ENCODE peak calls at places on chromosomes 7 and 10, in seven cellular contexts. K is aorta, P is OCI-LY7, U is stomach, F is K562, J is left ventricle myocardium inferior, H is psoas muscle. X is an unnamed sample. For H3K4me1 and H3K9me3, the result is how much of the 10 kb centered on the place peaks cover.

GRCh38 chr7:38398725-38399321 is 125.4 kb upstream of the TARP start:
- DNase-seq in P (peak), K (peak), J (peak), F (peak), U (peak), H (peak), X (peak)

GRCh38 chr7:20116869-20117268 is 100.3 kb downstream of the MACC1 start:
- DNase-seq in P (no peak), F (no peak), J (no peak), U (no peak), K (no peak), H (no peak), X (no peak)

GRCh38 chr7:80943342-80943741 is 24.5 kb upstream of the SEMA3C start:
- DNase-seq in F (no peak), H (no peak), J (no peak), K (no peak), U (no peak), P (no peak), X (no peak)

GRCh38 chr10:3372284-3372683 is 199.7 kb upstream of the PITRM1 start:
- DNase-seq in J (no peak), P (no peak), H (no peak), K (no peak), F (no peak), U (no peak), X (no peak)

GRCh38 chr10:123287594-123288247 is 133.5 kb downstream of the BUB3 start:
- DNase-seq in P (no peak), U (no peak), K (no peak), F (no peak), H (no peak), J (no peak), X (peak)

GRCh38 chr10:130510755-130511154 is 374.6 kb downstream of the GLRX3 start:
- DNase-seq in F (no peak), J (no peak), U (no peak), P (no peak), K (no peak), H (no peak), X (no peak)

GRCh38 chr7:104679085-104679484 is 334.9 kb upstream of the KMT2E start:
- DNase-seq in K (no peak), U (no peak), J (no peak), H (no peak), P (no peak), F (no peak), X (no peak)

GRCh38 chr7:25847331-25848070 is 304.5 kb upstream of the NFE2L3 start:
- DNase-seq in P (no peak), J (no peak), F (no peak), U (no peak), H (no peak), K (no peak), X (no peak)

GRCh38 chr10:124270940-124271339 is 147.8 kb downstream of the OAT start:
- DNase-seq in J (no peak), H (no peak), F (no peak), P (no peak), U (no peak), K (peak), X (no peak)

GRCh38 chr10:80530251-80530650 is 7.5 kb upstream of the SH2D4B start:
- DNase-seq in K (no peak), P (peak), F (no peak), J (no peak), U (no peak), H (no peak), X (no peak)

GRCh38 chr10:119316729-119317097 is 109.3 kb downstream of the GRK5 start:
- DNase-seq in F (peak), U (no peak), J (no peak), P (no peak), H (no peak), K (no peak), X (peak)

GRCh38 chr7:35753761-35754603 is 46.9 kb upstream of the SEPTIN7 start:
- DNase-seq in F (peak), P (no peak), U (no peak), K (no peak), J (peak), H (peak), X (peak)

GRCh38 chr7:128010392-128011078 is 20.7 kb downstream of the LRRC4 start:
- DNase-seq in H (no peak), U (no peak), K (no peak), P (peak), F (peak), J (no peak), X (no peak)

GRCh38 chr10:65294329-65294728 is 1631.5 kb upstream of the LRRTM3 start:
- DNase-seq in F (no peak), J (no peak), K (no peak), U (no peak), P (no peak), H (no peak), X (no peak)

GRCh38 chr10:65786279-65786678 is 1139.6 kb upstream of the LRRTM3 start:
- DNase-seq in U (no peak), F (no peak), K (no peak), P (no peak), H (no peak), J (no peak), X (no peak)

GRCh38 chr7:90955641-90956207 is 308.5 kb upstream of the FZD1 start:
- DNase-seq in P (no peak), K (no peak), H (no peak), J (no peak), U (no peak), F (no peak), X (no peak)

GRCh38 chr7:73830872-73831655 is at the start of gene CLDN4:
- DNase-seq in F (no peak), P (no peak), H (no peak), K (no peak), U (peak), J (no peak), X (peak)

GRCh38 chr10:14569274-14570060 is 205.2 kb downstream of the FAM107B start:
- DNase-seq in P (no peak), J (no peak), U (peak), F (no peak), H (no peak), K (no peak), X (no peak)

GRCh38 chr10:71484352-71484751 is 87.6 kb downstream of the CDH23 start:
- DNase-seq in U (no peak), H (no peak), P (no peak), J (peak), F (no peak), K (no peak), X (no peak)

GRCh38 chr10:110861476-110861875 is 10.3 kb upstream of the PDCD4 start:
- DNase-seq in P (no peak), U (no peak), F (no peak), H (no peak), K (no peak), J (no peak), X (no peak)
- H3K4me3 ChIP-seq in P (peak), U (no peak), F (no peak), H (no peak), K (no peak), J (no peak), X (no peak)

DNA sequence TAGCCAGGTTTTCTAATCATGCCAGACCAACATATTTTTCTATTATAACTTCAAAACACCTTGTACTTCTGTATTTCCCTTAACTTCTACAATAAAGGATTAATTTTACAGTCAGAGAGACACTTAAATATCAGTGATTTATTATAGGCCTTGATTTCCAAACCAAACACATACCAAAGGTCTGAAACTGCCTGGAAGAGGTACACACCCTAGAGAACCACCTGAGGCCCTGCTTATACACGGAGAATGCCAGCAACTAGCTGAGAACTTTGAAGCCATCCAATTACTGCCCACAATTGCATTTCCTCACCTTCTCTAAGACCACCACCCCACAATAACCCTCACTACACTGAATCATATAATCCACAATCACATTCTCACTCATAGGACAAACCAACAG is 4.9 kb downstream of the CCDC6 start:
- DNase-seq in P (no peak), F (no peak), J (no peak), U (no peak), H (no peak), K (no peak), X (no peak)
- H3K4me1 ChIP-seq in P (under half), F (under half), J (half or more), U (under half), H (half or more), K (under half), X (under half)

GRCh38 chr7:64978497-64979203 is 12.2 kb downstream of the ZNF117 start:
- DNase-seq in F (no peak), H (no peak), P (no peak), K (no peak), J (no peak), U (no peak), X (no peak)
- H3K9me3 ChIP-seq in F (under half), H (half or more), P (half or more), K (under half), J (half or more), U (half or more), X (under half)

GRCh38 chr7:140398821-140399220 is 491 bp upstream of the SLC37A3 start:
- DNase-seq in K (no peak), F (no peak), H (no peak), U (no peak), P (no peak), J (no peak), X (no peak)
- H3K4me3 ChIP-seq in K (no peak), F (no peak), H (peak), U (peak), P (no peak), J (peak), X (peak)

GRCh38 chr7:47782022-47782421 is 166.2 kb downstream of the PKD1L1 start:
- DNase-seq in K (no peak), P (no peak), J (no peak), F (no peak), H (no peak), U (no peak), X (no peak)

GRCh38 chr7:47785923-47786556 is 162.2 kb downstream of the PKD1L1 start:
- DNase-seq in F (no peak), P (no peak), U (no peak), K (no peak), H (no peak), J (no peak), X (no peak)

GRCh38 chr7:47783456-47784240 is 164.6 kb downstream of the PKD1L1 start:
- DNase-seq in J (no peak), K (no peak), H (no peak), F (no peak), P (no peak), U (no peak), X (no peak)

GRCh38 chr7:47780555-47780954 is 167.7 kb downstream of the PKD1L1 start:
- DNase-seq in K (no peak), P (no peak), U (no peak), H (no peak), J (no peak), F (no peak), X (no peak)

GRCh38 chr7:47782792-47783191 is 165.5 kb downstream of the PKD1L1 start:
- DNase-seq in J (no peak), K (no peak), H (no peak), F (no peak), P (no peak), U (no peak), X (no peak)
- H3K4me1 ChIP-seq in J (under half), K (under half), H (under half), F (under half), P (under half), U (under half), X (under half)

GRCh38 chr7:9242604-9243003 is 809.2 kb downstream of the NXPH1 start:
- DNase-seq in F (no peak), J (no peak), K (no peak), H (no peak), U (no peak), P (no peak), X (no peak)

GRCh38 chr7:9240016-9240415 is 806.6 kb downstream of the NXPH1 start:
- DNase-seq in P (no peak), U (no peak), K (no peak), H (no peak), J (no peak), F (no peak), X (no peak)

DNA sequence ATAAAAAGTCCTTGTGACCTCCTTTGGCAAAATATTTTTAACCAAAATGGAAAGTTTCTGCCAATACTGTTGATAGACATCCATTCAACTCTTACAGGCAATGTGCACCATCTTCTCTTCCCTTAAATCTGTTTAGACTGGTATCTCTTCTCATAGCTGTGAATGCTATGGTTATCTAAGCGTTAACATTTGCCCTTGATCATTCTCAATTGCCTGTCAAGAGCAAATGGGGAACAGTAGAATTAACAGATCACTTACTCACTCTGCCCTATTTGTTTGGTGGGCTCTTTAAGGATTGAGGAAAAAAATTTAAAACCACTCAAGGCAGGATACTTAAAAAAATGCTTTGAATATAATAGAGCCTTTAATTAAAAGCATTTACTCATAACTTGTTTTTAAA is 808.4 kb downstream of the NXPH1 start:
- DNase-seq in U (no peak), P (no peak), F (no peak), K (no peak), H (no peak), J (no peak), X (no peak)
- H3K9me3 ChIP-seq in U (under half), P (under half), F (under half), K (under half), H (under half), J (under half), X (under half)

GRCh38 chr10:73589538-73590126 is 1.5 kb downstream of the USP54 start:
- DNase-seq in H (no peak), P (no peak), F (no peak), K (no peak), U (peak), J (no peak), X (no peak)

GRCh38 chr10:73590881-73591577 is at the start of gene USP54:
- DNase-seq in H (no peak), U (no peak), P (peak), F (peak), J (no peak), K (no peak), X (no peak)

GRCh38 chr10:73593110-73593509 is 2.0 kb upstream of the USP54 start:
- DNase-seq in U (no peak), J (no peak), P (no peak), K (no peak), F (no peak), H (no peak), X (no peak)

GRCh38 chr10:73591935-73592699 is 975 bp upstream of the USP54 start:
- DNase-seq in K (no peak), P (peak), U (peak), H (no peak), J (peak), F (peak), X (peak)

GRCh38 chr10:73591578-73591902 is 398 bp upstream of the USP54 start:
- DNase-seq in P (peak), H (no peak), F (no peak), J (no peak), K (no peak), U (no peak), X (no peak)
- H3K4me3 ChIP-seq in P (peak), H (peak), F (no peak), J (peak), K (no peak), U (no peak), X (no peak)

DNA sequence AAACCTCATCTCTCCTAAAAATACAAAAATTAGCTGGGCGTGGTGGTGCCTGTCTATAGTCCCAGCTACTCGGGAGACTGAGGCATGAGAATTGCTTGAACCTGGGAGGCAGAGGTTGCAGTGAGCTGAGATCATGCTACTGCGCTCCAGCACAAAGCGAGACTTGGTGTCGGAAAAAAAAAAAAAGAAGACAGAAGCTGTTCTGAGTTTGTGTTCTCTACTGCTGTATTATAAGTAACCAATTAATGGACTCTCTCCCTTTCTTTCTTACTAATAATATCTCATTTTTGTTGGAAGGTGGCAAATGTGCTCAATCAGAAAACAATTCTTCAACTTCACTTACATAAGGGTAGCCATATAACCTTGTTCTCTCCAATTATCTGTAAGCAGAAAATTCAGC is 7.4 kb downstream of the NT5C3A start:
- DNase-seq in F (no peak), K (no peak), U (no peak), J (no peak), H (no peak), P (no peak), X (no peak)
- H3K4me1 ChIP-seq in F (under half), K (under half), U (under half), J (under half), H (under half), P (half or more), X (under half)

X was measured in BE2C.